ENCODE peak calls at places on chromosomes 13 and 19, in five cellular contexts. P, L, T, U and X are unnamed samples. For H3K27me3, the result is how much of the 10 kb centered on the place peaks cover.

GRCh38 chr13:26956532-26957142 is 196.1 kb upstream of the GPR12 start:
- DNase-seq in P (no peak), L (no peak), T (no peak), U (no peak), X (peak)

GRCh38 chr13:83499286-83499685 is 383.0 kb downstream of the SLITRK1 start:
- DNase-seq in P (no peak), L (no peak), T (no peak), U (no peak), X (no peak)

GRCh38 chr19:36079389-36079788 is 24.7 kb downstream of the WDR62 start:
- DNase-seq in P (no peak), L (no peak), T (no peak), U (no peak), X (no peak)

GRCh38 chr19:5094768-5095567 is 126.1 kb downstream of the KDM4B start:
- DNase-seq in P (no peak), L (no peak), T (no peak), U (no peak), X (no peak)

GRCh38 chr13:100646030-100646673 is 28.4 kb downstream of the TMTC4 start:
- DNase-seq in P (no peak), L (peak), T (no peak), U (no peak), X (peak)

GRCh38 chr19:36460046-36460445 is 29.3 kb downstream of the ZNF566 start:
- DNase-seq in P (no peak), L (no peak), T (no peak), U (no peak), X (no peak)

GRCh38 chr13:29901714-29902631 is 51.6 kb upstream of the UBL3 start:
- DNase-seq in P (no peak), L (peak), T (no peak), U (no peak), X (peak)

GRCh38 chr13:21395953-21396352 is 63.1 kb downstream of the ZDHHC20 start:
- DNase-seq in P (no peak), L (no peak), T (no peak), U (no peak), X (no peak)

GRCh38 chr19:3548594-3548993 is 8.8 kb downstream of the MFSD12 start:
- DNase-seq in P (no peak), L (no peak), T (peak), U (no peak), X (no peak)

GRCh38 chr19:6354098-6354674 is 7.1 kb upstream of the CLPP start:
- DNase-seq in P (no peak), L (peak), T (no peak), U (no peak), X (no peak)

GRCh38 chr13:64314286-64314685 is 2898.6 kb upstream of the PCDH20 start:
- DNase-seq in P (no peak), L (peak), T (no peak), U (no peak), X (no peak)

GRCh38 chr19:995051-995827 is 5.0 kb upstream of the GRIN3B start:
- DNase-seq in P (no peak), L (no peak), T (peak), U (no peak), X (no peak)

GRCh38 chr13:24905242-24905641 is 141.3 kb downstream of the RNF17 start:
- DNase-seq in P (no peak), L (no peak), T (no peak), U (no peak), X (no peak)

GRCh38 chr19:11293468-11294389 is 2.2 kb upstream of the TSPAN16 start:
- DNase-seq in P (peak), L (peak), T (peak), U (peak), X (peak)

GRCh38 chr19:39448271-39448670 is 2.9 kb downstream of the SUPT5H start:
- DNase-seq in P (no peak), L (peak), T (no peak), U (no peak), X (no peak)

GRCh38 chr19:2426661-2427322 is 594 bp downstream of the TIMM13 start:
- DNase-seq in P (peak), L (peak), T (peak), U (no peak), X (peak)

GRCh38 chr13:32261567-32261966 is 53.6 kb downstream of the ZAR1L start:
- DNase-seq in P (no peak), L (peak), T (no peak), U (peak), X (no peak)

GRCh38 chr19:17325881-17326594 is 8.6 kb downstream of the ANO8 start:
- DNase-seq in P (no peak), L (no peak), T (no peak), U (peak), X (no peak)

DNA sequence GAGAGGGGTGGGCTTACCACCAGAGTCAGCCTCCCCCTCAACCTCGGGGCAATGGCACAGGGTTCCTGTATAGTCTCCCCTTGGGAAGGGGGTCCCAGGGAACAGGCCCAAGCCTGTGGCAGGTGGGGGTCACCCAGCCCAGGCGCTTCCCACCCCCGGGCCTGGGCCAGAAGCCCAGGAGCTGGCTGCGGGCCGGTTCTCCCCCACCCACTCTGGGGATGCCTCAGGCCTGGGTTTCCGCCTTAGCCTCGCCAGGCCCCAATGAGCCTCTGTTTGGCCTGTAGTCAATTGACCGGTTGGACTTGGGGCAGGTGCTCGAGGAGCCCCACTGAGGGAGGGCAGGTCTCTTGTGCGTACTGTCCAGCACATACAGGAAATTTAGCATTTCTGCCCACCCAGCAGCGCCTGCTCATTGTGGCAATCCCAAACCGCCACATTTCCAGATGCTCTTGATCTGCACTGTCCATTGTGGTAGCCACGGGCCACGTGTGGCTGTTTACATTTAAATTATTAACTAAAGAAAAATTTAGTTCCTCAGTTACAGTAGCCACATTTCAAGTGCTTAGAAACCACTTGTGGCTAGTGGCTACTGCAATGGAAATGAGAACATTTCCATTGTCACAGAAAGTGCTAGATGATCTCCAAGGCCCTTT is 9.9 kb downstream of the LYL1 start:
- DNase-seq in P (no peak), L (no peak), T (no peak), U (no peak), X (no peak)
- H3K27me3 ChIP-seq in P (under half), L (under half), T (under half), U (under half), X (under half)

DNA sequence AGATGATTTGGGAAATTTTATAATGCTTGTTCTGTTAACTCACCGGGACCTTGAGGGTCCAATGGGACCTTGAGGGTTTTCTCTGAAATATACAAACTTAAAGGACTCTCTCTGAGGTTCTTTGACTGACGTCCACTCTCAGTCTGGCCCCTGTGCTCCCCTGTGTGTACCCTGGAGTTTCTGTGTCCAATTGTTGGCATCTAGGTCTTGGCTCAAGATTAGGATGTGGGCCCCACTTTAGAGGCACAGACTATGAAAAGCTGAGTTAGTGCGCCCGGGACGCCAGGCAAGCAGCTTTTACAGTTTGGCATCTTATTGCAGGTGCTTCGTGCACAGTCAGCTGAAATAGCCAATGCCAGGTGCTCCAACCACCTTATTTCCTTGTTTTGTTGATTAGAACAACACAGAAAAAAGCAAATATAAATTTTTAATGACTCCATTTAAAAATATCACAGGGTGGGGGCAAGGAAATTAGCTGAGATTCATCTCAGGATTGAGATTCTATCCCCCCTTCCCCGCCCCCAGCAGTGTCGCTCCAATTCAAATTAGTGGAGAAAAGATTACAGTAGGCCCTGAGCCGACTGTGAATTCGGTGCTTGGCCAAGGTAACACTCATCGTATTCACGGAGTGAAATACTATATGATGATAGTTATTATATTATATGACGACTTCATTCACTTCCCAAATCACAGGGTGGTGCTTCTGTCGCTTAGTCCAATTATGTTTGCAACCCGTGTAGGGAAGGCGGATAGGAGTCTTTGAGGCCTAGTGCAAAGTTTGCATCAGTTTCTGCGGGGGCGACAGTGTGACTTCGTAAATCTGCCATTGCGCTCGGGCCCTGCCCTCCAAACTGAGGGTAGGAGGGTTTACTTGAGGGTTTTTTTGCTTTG is 4.3 kb downstream of the SOX1 start:
- DNase-seq in P (no peak), L (no peak), T (no peak), U (no peak), X (no peak)
- H3K27me3 ChIP-seq in P (under half), L (half or more), T (half or more), U (under half), X (under half)

DNA sequence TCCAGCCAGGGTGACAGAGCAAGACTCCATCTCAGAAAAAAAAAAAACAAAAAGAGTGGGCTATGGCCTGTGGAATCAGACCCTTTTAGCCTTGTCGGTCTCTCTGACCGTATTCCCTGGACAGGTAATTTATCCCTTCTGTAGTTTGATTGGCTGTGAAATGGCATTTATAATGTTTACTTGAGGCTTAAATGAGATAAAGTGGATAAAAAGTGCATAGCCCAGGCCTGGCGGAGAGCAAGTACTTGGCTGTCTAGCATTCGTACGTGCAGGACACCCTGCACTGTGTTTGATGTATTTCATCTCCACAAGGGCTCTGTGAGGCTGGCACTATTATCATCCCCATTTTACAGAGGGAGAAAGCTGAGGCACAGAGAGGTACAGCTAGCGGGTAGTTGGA is 7.0 kb downstream of the NTN5 start:
- DNase-seq in P (no peak), L (no peak), T (no peak), U (no peak), X (peak)
- H3K27me3 ChIP-seq in P (under half), L (under half), T (under half), U (under half), X (under half)

GRCh38 chr13:78593652-78594494 is 9.5 kb downstream of the POU4F1 start:
- DNase-seq in P (no peak), L (no peak), T (no peak), U (no peak), X (no peak)

GRCh38 chr13:78593129-78593528 is 10.2 kb downstream of the POU4F1 start:
- DNase-seq in P (no peak), L (no peak), T (no peak), U (no peak), X (no peak)

GRCh38 chr13:78587395-78587794 is 16.0 kb downstream of the POU4F1 start:
- DNase-seq in P (no peak), L (no peak), T (no peak), U (no peak), X (no peak)

GRCh38 chr13:78586706-78587105 is 16.6 kb downstream of the POU4F1 start:
- DNase-seq in P (no peak), L (no peak), T (no peak), U (no peak), X (no peak)

GRCh38 chr13:78589206-78589605 is 14.1 kb downstream of the POU4F1 start:
- DNase-seq in P (peak), L (no peak), T (no peak), U (no peak), X (peak)
- H3K27me3 ChIP-seq in P (under half), L (half or more), T (half or more), U (under half), X (under half)

GRCh38 chr13:112638157-112638750 is 50.3 kb upstream of the TUBGCP3 start:
- DNase-seq in P (peak), L (no peak), T (peak), U (no peak), X (no peak)

GRCh38 chr13:112636401-112636975 is 48.5 kb upstream of the TUBGCP3 start:
- DNase-seq in P (no peak), L (no peak), T (peak), U (no peak), X (no peak)

GRCh38 chr13:112635323-112635722 is 47.4 kb upstream of the TUBGCP3 start:
- DNase-seq in P (no peak), L (no peak), T (peak), U (no peak), X (no peak)

GRCh38 chr13:112638919-112639318 is 50.9 kb upstream of the ATP11A start:
- DNase-seq in P (no peak), L (no peak), T (peak), U (no peak), X (no peak)

GRCh38 chr13:112637017-112637801 is 49.3 kb upstream of the TUBGCP3 start:
- DNase-seq in P (no peak), L (peak), T (peak), U (no peak), X (no peak)
- H3K27me3 ChIP-seq in P (under half), L (half or more), T (under half), U (under half), X (under half)

GRCh38 chr13:110428281-110428680 is 121.2 kb downstream of the COL4A2 start:
- DNase-seq in P (no peak), L (no peak), T (no peak), U (no peak), X (no peak)
- H3K27me3 ChIP-seq in P (under half), L (under half), T (under half), U (under half), X (under half)

DNA sequence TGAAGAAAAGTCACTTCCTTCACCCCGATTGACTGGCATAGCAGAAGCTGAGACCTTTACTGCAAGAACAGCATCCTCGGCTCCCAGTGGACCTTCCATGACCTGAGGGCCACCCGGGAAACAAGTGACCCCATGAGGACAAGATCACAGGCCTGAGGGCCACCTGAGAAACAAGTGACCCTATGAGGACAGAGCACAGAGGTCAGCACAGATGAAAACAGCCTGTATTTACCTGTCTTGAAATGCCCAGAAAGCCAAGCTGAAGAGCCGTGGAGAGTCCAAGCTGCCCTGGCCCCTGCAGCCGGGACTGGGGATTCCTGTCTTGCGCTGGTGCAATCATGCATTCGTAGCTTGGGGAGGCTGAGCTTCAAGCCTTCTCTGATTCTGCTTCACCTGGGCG is 114.2 kb upstream of the SPACA7 start:
- DNase-seq in P (no peak), L (no peak), T (no peak), U (no peak), X (no peak)
- H3K27me3 ChIP-seq in P (under half), L (under half), T (under half), U (under half), X (under half)

GRCh38 chr19:49423278-49423984 is at the start of gene PTH2:
- DNase-seq in P (no peak), L (no peak), T (no peak), U (no peak), X (no peak)

GRCh38 chr19:49427339-49427738 is 2.2 kb downstream of the GFY start:
- DNase-seq in P (no peak), L (no peak), T (no peak), U (no peak), X (no peak)

GRCh38 chr19:49423985-49424303 is 703 bp upstream of the PTH2 start:
- DNase-seq in P (no peak), L (no peak), T (no peak), U (no peak), X (no peak)

GRCh38 chr19:49425922-49426592 is 869 bp downstream of the GFY start:
- DNase-seq in P (no peak), L (no peak), T (no peak), U (no peak), X (peak)

DNA sequence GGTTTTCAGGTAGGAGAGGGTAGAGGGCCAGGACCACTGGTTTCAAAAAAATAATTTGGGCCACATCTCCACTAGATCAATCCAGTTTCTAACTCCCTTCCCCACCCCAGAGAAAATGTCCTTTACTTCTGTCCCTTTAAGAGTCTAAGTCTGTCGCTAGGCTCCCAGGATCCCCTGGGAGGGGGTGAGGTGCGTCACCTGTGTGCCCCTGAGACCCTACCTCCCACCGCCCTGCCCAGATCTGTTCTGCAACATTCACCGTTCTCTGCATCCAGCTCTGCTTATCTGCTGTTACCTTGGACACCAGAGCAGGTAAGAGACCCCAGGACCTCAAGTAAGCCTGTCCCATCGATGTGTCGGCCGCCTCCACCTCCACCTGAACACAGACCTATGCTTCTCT is at the start of gene GFY:
- DNase-seq in P (no peak), L (no peak), T (no peak), U (no peak), X (no peak)
- H3K27me3 ChIP-seq in P (under half), L (half or more), T (half or more), U (under half), X (under half)

DNA sequence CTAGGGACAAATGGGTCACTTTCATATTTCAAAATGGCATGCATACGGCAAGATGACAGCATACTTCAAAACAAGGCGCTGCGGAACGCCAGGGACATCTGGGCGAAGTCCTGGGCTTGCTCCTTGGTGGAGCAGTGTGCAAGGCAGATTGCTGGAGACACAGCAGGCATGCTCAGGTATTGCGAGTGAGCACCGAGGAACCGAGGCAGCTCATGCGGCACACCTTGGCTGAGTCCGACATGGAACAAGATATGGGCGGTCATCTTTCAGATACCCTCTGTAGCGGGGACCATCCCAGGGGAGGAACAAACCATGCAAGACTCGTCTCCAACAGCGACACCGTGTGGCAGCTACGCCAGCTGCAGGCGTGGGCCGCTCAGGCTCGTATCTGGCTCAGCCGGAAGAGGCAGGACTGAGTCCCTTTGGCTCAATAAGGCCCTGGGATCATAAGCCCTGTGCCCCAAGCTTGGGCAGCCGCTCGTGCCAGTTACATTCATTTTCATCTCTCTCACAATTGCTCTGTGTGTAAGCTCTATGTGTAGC is 112.4 kb downstream of the NUFIP1 start:
- DNase-seq in P (no peak), L (no peak), T (no peak), U (no peak), X (peak)
- H3K27me3 ChIP-seq in P (under half), L (under half), T (under half), U (under half), X (under half)